ENCODE peak calls at places on chromosome 10, in nine cellular contexts. One of them, this sample, is unnamed. For H3K9me3, H3K36me3 and H3K4me1, the result is how much of the 10 kb centered on the place peaks cover.

GRCh38 chr10:110305767-110306451 is 1.2 kb upstream of the SMNDC1 start:
- DNase-seq in CD4-positive, CD25-positive, alpha-beta regulatory T cell: peak
- DNase-seq in stomach: peak
- DNase-seq in left lung: no peak
- DNase-seq in gastrocnemius medialis: peak
- DNase-seq in BE2C: peak
- DNase-seq in heart left ventricle: peak
- DNase-seq in lower lobe of right lung: no peak
- DNase-seq in kidney: no peak
- DNase-seq in this sample: no peak

GRCh38 chr10:43824934-43825333 is 176.3 kb upstream of the ZNF32 start:
- DNase-seq in CD4-positive, CD25-positive, alpha-beta regulatory T cell: no peak
- DNase-seq in stomach: no peak
- DNase-seq in left lung: no peak
- DNase-seq in gastrocnemius medialis: peak
- DNase-seq in BE2C: no peak
- DNase-seq in heart left ventricle: peak
- DNase-seq in lower lobe of right lung: no peak
- DNase-seq in kidney: peak
- DNase-seq in this sample: no peak

GRCh38 chr10:11035318-11035920 is 17.7 kb downstream of the CELF2 start:
- DNase-seq in CD4-positive, CD25-positive, alpha-beta regulatory T cell: no peak
- DNase-seq in stomach: no peak
- DNase-seq in left lung: no peak
- DNase-seq in gastrocnemius medialis: peak
- DNase-seq in BE2C: no peak
- DNase-seq in heart left ventricle: no peak
- DNase-seq in lower lobe of right lung: no peak
- DNase-seq in kidney: no peak
- DNase-seq in this sample: no peak

GRCh38 chr10:94902570-94902969 is 35.9 kb upstream of the CYP2C9 start:
- DNase-seq in CD4-positive, CD25-positive, alpha-beta regulatory T cell: no peak
- DNase-seq in stomach: no peak
- DNase-seq in left lung: no peak
- DNase-seq in gastrocnemius medialis: no peak
- DNase-seq in BE2C: no peak
- DNase-seq in heart left ventricle: no peak
- DNase-seq in lower lobe of right lung: no peak
- DNase-seq in kidney: no peak
- DNase-seq in this sample: no peak

GRCh38 chr10:111295788-111296187 is 219.0 kb downstream of the ADRA2A start:
- DNase-seq in CD4-positive, CD25-positive, alpha-beta regulatory T cell: no peak
- DNase-seq in stomach: no peak
- DNase-seq in left lung: no peak
- DNase-seq in gastrocnemius medialis: no peak
- DNase-seq in BE2C: no peak
- DNase-seq in heart left ventricle: no peak
- DNase-seq in lower lobe of right lung: no peak
- DNase-seq in kidney: no peak
- DNase-seq in this sample: no peak

GRCh38 chr10:19958787-19959186 is 142.6 kb downstream of the PLXDC2 start:
- DNase-seq in CD4-positive, CD25-positive, alpha-beta regulatory T cell: no peak
- DNase-seq in stomach: no peak
- DNase-seq in left lung: no peak
- DNase-seq in gastrocnemius medialis: no peak
- DNase-seq in BE2C: no peak
- DNase-seq in heart left ventricle: no peak
- DNase-seq in lower lobe of right lung: no peak
- DNase-seq in kidney: no peak
- DNase-seq in this sample: no peak

GRCh38 chr10:102231357-102232318 is 5.5 kb downstream of the ELOVL3 start:
- DNase-seq in CD4-positive, CD25-positive, alpha-beta regulatory T cell: peak
- DNase-seq in stomach: peak
- DNase-seq in left lung: peak
- DNase-seq in gastrocnemius medialis: no peak
- DNase-seq in BE2C: peak
- DNase-seq in heart left ventricle: peak
- DNase-seq in lower lobe of right lung: peak
- DNase-seq in kidney: peak
- DNase-seq in this sample: peak

GRCh38 chr10:80137926-80138325 is 5.4 kb downstream of the PLAC9 start:
- DNase-seq in CD4-positive, CD25-positive, alpha-beta regulatory T cell: no peak
- DNase-seq in stomach: no peak
- DNase-seq in left lung: no peak
- DNase-seq in gastrocnemius medialis: no peak
- DNase-seq in BE2C: no peak
- DNase-seq in heart left ventricle: peak
- DNase-seq in lower lobe of right lung: no peak
- DNase-seq in kidney: no peak
- DNase-seq in this sample: no peak

GRCh38 chr10:3203972-3204371 is 31.4 kb upstream of the PITRM1 start:
- DNase-seq in CD4-positive, CD25-positive, alpha-beta regulatory T cell: no peak
- DNase-seq in stomach: no peak
- DNase-seq in left lung: no peak
- DNase-seq in gastrocnemius medialis: no peak
- DNase-seq in BE2C: no peak
- DNase-seq in heart left ventricle: no peak
- DNase-seq in lower lobe of right lung: no peak
- DNase-seq in kidney: no peak
- DNase-seq in this sample: no peak

GRCh38 chr10:45555789-45556188 is 116.8 kb downstream of the ZFAND4 start:
- DNase-seq in CD4-positive, CD25-positive, alpha-beta regulatory T cell: no peak
- DNase-seq in stomach: no peak
- DNase-seq in left lung: no peak
- DNase-seq in gastrocnemius medialis: no peak
- DNase-seq in BE2C: no peak
- DNase-seq in heart left ventricle: no peak
- DNase-seq in lower lobe of right lung: no peak
- DNase-seq in kidney: no peak
- DNase-seq in this sample: no peak

GRCh38 chr10:43235070-43235900 is 31.6 kb downstream of the RASGEF1A start:
- DNase-seq in CD4-positive, CD25-positive, alpha-beta regulatory T cell: no peak
- DNase-seq in stomach: no peak
- DNase-seq in left lung: peak
- DNase-seq in gastrocnemius medialis: peak
- DNase-seq in BE2C: peak
- DNase-seq in heart left ventricle: peak
- DNase-seq in lower lobe of right lung: peak
- DNase-seq in kidney: peak
- DNase-seq in this sample: no peak

GRCh38 chr10:33116293-33116697 is 158.3 kb upstream of the ITGB1 start:
- DNase-seq in CD4-positive, CD25-positive, alpha-beta regulatory T cell: no peak
- DNase-seq in stomach: no peak
- DNase-seq in left lung: no peak
- DNase-seq in gastrocnemius medialis: no peak
- DNase-seq in BE2C: peak
- DNase-seq in heart left ventricle: no peak
- DNase-seq in lower lobe of right lung: no peak
- DNase-seq in kidney: no peak
- DNase-seq in this sample: no peak

GRCh38 chr10:101495324-101495925 is 92.6 kb downstream of the POLL start:
- DNase-seq in CD4-positive, CD25-positive, alpha-beta regulatory T cell: no peak
- DNase-seq in stomach: no peak
- DNase-seq in left lung: no peak
- DNase-seq in gastrocnemius medialis: no peak
- DNase-seq in BE2C: peak
- DNase-seq in heart left ventricle: no peak
- DNase-seq in lower lobe of right lung: no peak
- DNase-seq in kidney: no peak
- DNase-seq in this sample: no peak

GRCh38 chr10:6269953-6270867 is 67.5 kb downstream of the PFKFB3 start:
- DNase-seq in CD4-positive, CD25-positive, alpha-beta regulatory T cell: peak
- DNase-seq in stomach: peak
- DNase-seq in left lung: no peak
- DNase-seq in gastrocnemius medialis: no peak
- DNase-seq in BE2C: no peak
- DNase-seq in heart left ventricle: no peak
- DNase-seq in lower lobe of right lung: peak
- DNase-seq in kidney: no peak
- DNase-seq in this sample: peak

GRCh38 chr10:92350411-92350810 is 59.4 kb downstream of the MARCHF5 start:
- DNase-seq in CD4-positive, CD25-positive, alpha-beta regulatory T cell: no peak
- DNase-seq in stomach: no peak
- DNase-seq in left lung: no peak
- DNase-seq in gastrocnemius medialis: no peak
- DNase-seq in BE2C: no peak
- DNase-seq in heart left ventricle: no peak
- DNase-seq in lower lobe of right lung: no peak
- DNase-seq in kidney: no peak
- DNase-seq in this sample: no peak

GRCh38 chr10:15485027-15485426 is 113.9 kb upstream of the FAM171A1 start:
- DNase-seq in CD4-positive, CD25-positive, alpha-beta regulatory T cell: no peak
- DNase-seq in stomach: no peak
- DNase-seq in left lung: no peak
- DNase-seq in gastrocnemius medialis: no peak
- DNase-seq in BE2C: no peak
- DNase-seq in heart left ventricle: no peak
- DNase-seq in lower lobe of right lung: no peak
- DNase-seq in kidney: no peak
- DNase-seq in this sample: no peak

GRCh38 chr10:15484128-15484527 is 113.0 kb upstream of the FAM171A1 start:
- DNase-seq in CD4-positive, CD25-positive, alpha-beta regulatory T cell: no peak
- DNase-seq in stomach: no peak
- DNase-seq in left lung: no peak
- DNase-seq in gastrocnemius medialis: no peak
- DNase-seq in BE2C: no peak
- DNase-seq in heart left ventricle: no peak
- DNase-seq in lower lobe of right lung: no peak
- DNase-seq in kidney: no peak
- DNase-seq in this sample: no peak

GRCh38 chr10:15487376-15487775 is 116.3 kb upstream of the FAM171A1 start:
- DNase-seq in CD4-positive, CD25-positive, alpha-beta regulatory T cell: no peak
- DNase-seq in stomach: no peak
- DNase-seq in left lung: no peak
- DNase-seq in gastrocnemius medialis: no peak
- DNase-seq in BE2C: no peak
- DNase-seq in heart left ventricle: no peak
- DNase-seq in lower lobe of right lung: no peak
- DNase-seq in kidney: no peak
- DNase-seq in this sample: no peak

GRCh38 chr10:15486404-15486803 is 115.3 kb upstream of the FAM171A1 start:
- DNase-seq in CD4-positive, CD25-positive, alpha-beta regulatory T cell: no peak
- DNase-seq in stomach: no peak
- DNase-seq in left lung: no peak
- DNase-seq in gastrocnemius medialis: no peak
- DNase-seq in BE2C: no peak
- DNase-seq in heart left ventricle: no peak
- DNase-seq in lower lobe of right lung: no peak
- DNase-seq in kidney: no peak
- DNase-seq in this sample: no peak

GRCh38 chr10:15485684-15486316 is 114.7 kb upstream of the FAM171A1 start:
- DNase-seq in CD4-positive, CD25-positive, alpha-beta regulatory T cell: no peak
- DNase-seq in stomach: no peak
- DNase-seq in left lung: no peak
- DNase-seq in gastrocnemius medialis: no peak
- DNase-seq in BE2C: no peak
- DNase-seq in heart left ventricle: no peak
- DNase-seq in lower lobe of right lung: no peak
- DNase-seq in kidney: peak
- DNase-seq in this sample: no peak
- H3K9me3 ChIP-seq in CD4-positive, CD25-positive, alpha-beta regulatory T cell: under half
- H3K9me3 ChIP-seq in stomach: under half
- H3K9me3 ChIP-seq in left lung: under half
- H3K9me3 ChIP-seq in gastrocnemius medialis: under half
- H3K9me3 ChIP-seq in BE2C: under half
- H3K9me3 ChIP-seq in heart left ventricle: under half
- H3K9me3 ChIP-seq in lower lobe of right lung: under half
- H3K9me3 ChIP-seq in kidney: under half
- H3K9me3 ChIP-seq in this sample: under half

GRCh38 chr10:924524-924859 is 7.0 kb downstream of the LARP4B start:
- DNase-seq in CD4-positive, CD25-positive, alpha-beta regulatory T cell: no peak
- DNase-seq in stomach: no peak
- DNase-seq in left lung: no peak
- DNase-seq in gastrocnemius medialis: no peak
- DNase-seq in BE2C: no peak
- DNase-seq in heart left ventricle: no peak
- DNase-seq in lower lobe of right lung: no peak
- DNase-seq in kidney: no peak
- DNase-seq in this sample: no peak
- H3K36me3 ChIP-seq in CD4-positive, CD25-positive, alpha-beta regulatory T cell: under half
- H3K36me3 ChIP-seq in stomach: under half
- H3K36me3 ChIP-seq in left lung: under half
- H3K36me3 ChIP-seq in gastrocnemius medialis: under half
- H3K36me3 ChIP-seq in BE2C: under half
- H3K36me3 ChIP-seq in heart left ventricle: under half
- H3K36me3 ChIP-seq in lower lobe of right lung: under half
- H3K36me3 ChIP-seq in kidney: under half
- H3K36me3 ChIP-seq in this sample: under half

GRCh38 chr10:124739119-124739921 is 4.9 kb downstream of the FAM53B start:
- DNase-seq in CD4-positive, CD25-positive, alpha-beta regulatory T cell: no peak
- DNase-seq in stomach: no peak
- DNase-seq in left lung: no peak
- DNase-seq in gastrocnemius medialis: no peak
- DNase-seq in BE2C: no peak
- DNase-seq in heart left ventricle: no peak
- DNase-seq in lower lobe of right lung: no peak
- DNase-seq in kidney: peak
- DNase-seq in this sample: no peak
- H3K4me1 ChIP-seq in CD4-positive, CD25-positive, alpha-beta regulatory T cell: half or more
- H3K4me1 ChIP-seq in stomach: half or more
- H3K4me1 ChIP-seq in left lung: half or more
- H3K4me1 ChIP-seq in gastrocnemius medialis: half or more
- H3K4me1 ChIP-seq in BE2C: under half
- H3K4me1 ChIP-seq in heart left ventricle: half or more
- H3K4me1 ChIP-seq in lower lobe of right lung: half or more
- H3K4me1 ChIP-seq in kidney: half or more
- H3K4me1 ChIP-seq in this sample: half or more

GRCh38 chr10:18566177-18566576 is 85.2 kb downstream of the NSUN6 start:
- DNase-seq in CD4-positive, CD25-positive, alpha-beta regulatory T cell: no peak
- DNase-seq in stomach: no peak
- DNase-seq in left lung: no peak
- DNase-seq in gastrocnemius medialis: no peak
- DNase-seq in BE2C: no peak
- DNase-seq in heart left ventricle: no peak
- DNase-seq in lower lobe of right lung: no peak
- DNase-seq in kidney: no peak
- DNase-seq in this sample: no peak

GRCh38 chr10:18567343-18567856 is 84.0 kb downstream of the NSUN6 start:
- DNase-seq in CD4-positive, CD25-positive, alpha-beta regulatory T cell: no peak
- DNase-seq in stomach: no peak
- DNase-seq in left lung: no peak
- DNase-seq in gastrocnemius medialis: no peak
- DNase-seq in BE2C: no peak
- DNase-seq in heart left ventricle: no peak
- DNase-seq in lower lobe of right lung: no peak
- DNase-seq in kidney: no peak
- DNase-seq in this sample: no peak

GRCh38 chr10:18572959-18573561 is 78.3 kb downstream of the NSUN6 start:
- DNase-seq in CD4-positive, CD25-positive, alpha-beta regulatory T cell: no peak
- DNase-seq in stomach: no peak
- DNase-seq in left lung: no peak
- DNase-seq in gastrocnemius medialis: no peak
- DNase-seq in BE2C: no peak
- DNase-seq in heart left ventricle: no peak
- DNase-seq in lower lobe of right lung: no peak
- DNase-seq in kidney: no peak
- DNase-seq in this sample: no peak

GRCh38 chr10:18571780-18572179 is 79.6 kb downstream of the NSUN6 start:
- DNase-seq in CD4-positive, CD25-positive, alpha-beta regulatory T cell: no peak
- DNase-seq in stomach: no peak
- DNase-seq in left lung: no peak
- DNase-seq in gastrocnemius medialis: no peak
- DNase-seq in BE2C: no peak
- DNase-seq in heart left ventricle: no peak
- DNase-seq in lower lobe of right lung: no peak
- DNase-seq in kidney: no peak
- DNase-seq in this sample: no peak

GRCh38 chr10:18571076-18571475 is 80.3 kb downstream of the NSUN6 start:
- DNase-seq in CD4-positive, CD25-positive, alpha-beta regulatory T cell: no peak
- DNase-seq in stomach: no peak
- DNase-seq in left lung: no peak
- DNase-seq in gastrocnemius medialis: no peak
- DNase-seq in BE2C: no peak
- DNase-seq in heart left ventricle: no peak
- DNase-seq in lower lobe of right lung: no peak
- DNase-seq in kidney: no peak
- DNase-seq in this sample: no peak
- H3K9me3 ChIP-seq in CD4-positive, CD25-positive, alpha-beta regulatory T cell: under half
- H3K9me3 ChIP-seq in stomach: under half
- H3K9me3 ChIP-seq in left lung: under half
- H3K9me3 ChIP-seq in gastrocnemius medialis: under half
- H3K9me3 ChIP-seq in BE2C: under half
- H3K9me3 ChIP-seq in heart left ventricle: under half
- H3K9me3 ChIP-seq in lower lobe of right lung: under half
- H3K9me3 ChIP-seq in kidney: under half
- H3K9me3 ChIP-seq in this sample: under half